ENCODE peak calls at places on chromosomes 5 and 9, in eight cellular contexts. One of them, this sample, is unnamed.
A peak's percentile ranks its signal among the peaks of the same experiment; 100 is the strongest.

GRCh38 chr9:128689820-128690683 is 1.0 kb downstream of the SET start:
- DNase-seq in GM12878: no peak
- DNase-seq in testis: peak; percentile 58
- DNase-seq in upper lobe of right lung: no peak
- DNase-seq in HCT116: no peak
- DNase-seq in mammary epithelial cell: peak; percentile 45
- DNase-seq in aorta: peak; percentile 82
- DNase-seq in astrocyte: no peak
- DNase-seq in this sample: peak; percentile 57

GRCh38 chr9:74503219-74503618 is 6.1 kb downstream of the RORB start:
- DNase-seq in GM12878: no peak
- DNase-seq in testis: no peak
- DNase-seq in upper lobe of right lung: no peak
- DNase-seq in HCT116: no peak
- DNase-seq in mammary epithelial cell: no peak
- DNase-seq in aorta: no peak
- DNase-seq in astrocyte: peak; percentile 10
- DNase-seq in this sample: peak; percentile 2

GRCh38 chr5:132012385-132013005 is 1.0 kb upstream of the ACSL6 start:
- DNase-seq in GM12878: no peak
- DNase-seq in testis: peak; percentile 73
- DNase-seq in upper lobe of right lung: peak; percentile 73
- DNase-seq in HCT116: no peak
- DNase-seq in mammary epithelial cell: peak; percentile 39
- DNase-seq in aorta: peak; percentile 87
- DNase-seq in astrocyte: peak; percentile 48
- DNase-seq in this sample: peak; percentile 87

GRCh38 chr5:150570333-150570732 is 62.4 kb downstream of the NDST1 start:
- DNase-seq in GM12878: no peak
- DNase-seq in testis: no peak
- DNase-seq in upper lobe of right lung: no peak
- DNase-seq in HCT116: no peak
- DNase-seq in mammary epithelial cell: no peak
- DNase-seq in aorta: no peak
- DNase-seq in astrocyte: no peak
- DNase-seq in this sample: no peak

GRCh38 chr9:31908891-31909480 is 475.5 kb upstream of the ACO1 start:
- DNase-seq in GM12878: no peak
- DNase-seq in testis: no peak
- DNase-seq in upper lobe of right lung: no peak
- DNase-seq in HCT116: no peak
- DNase-seq in mammary epithelial cell: peak; percentile 31
- DNase-seq in aorta: no peak
- DNase-seq in astrocyte: no peak
- DNase-seq in this sample: no peak

GRCh38 chr5:22988937-22989336 is 135.8 kb upstream of the CDH12 start:
- DNase-seq in GM12878: no peak
- DNase-seq in testis: no peak
- DNase-seq in upper lobe of right lung: no peak
- DNase-seq in HCT116: no peak
- DNase-seq in mammary epithelial cell: no peak
- DNase-seq in aorta: no peak
- DNase-seq in astrocyte: no peak
- DNase-seq in this sample: no peak

GRCh38 chr9:111891910-111892499 is 4.6 kb upstream of the UGCG start:
- DNase-seq in GM12878: no peak
- DNase-seq in testis: no peak
- DNase-seq in upper lobe of right lung: no peak
- DNase-seq in HCT116: peak; percentile 59
- DNase-seq in mammary epithelial cell: peak; percentile 46
- DNase-seq in aorta: no peak
- DNase-seq in astrocyte: no peak
- DNase-seq in this sample: no peak

GRCh38 chr9:78865757-78866156 is 568.8 kb downstream of the PSAT1 start:
- DNase-seq in GM12878: no peak
- DNase-seq in testis: no peak
- DNase-seq in upper lobe of right lung: no peak
- DNase-seq in HCT116: no peak
- DNase-seq in mammary epithelial cell: no peak
- DNase-seq in aorta: no peak
- DNase-seq in astrocyte: no peak
- DNase-seq in this sample: no peak

GRCh38 chr9:4573634-4574391 is 83.5 kb downstream of the SLC1A1 start:
- DNase-seq in GM12878: no peak
- DNase-seq in testis: no peak
- DNase-seq in upper lobe of right lung: no peak
- DNase-seq in HCT116: no peak
- DNase-seq in mammary epithelial cell: no peak
- DNase-seq in aorta: no peak
- DNase-seq in astrocyte: no peak
- DNase-seq in this sample: no peak

GRCh38 chr5:169344629-169345028 is 43.7 kb upstream of the SLIT3 start:
- DNase-seq in GM12878: no peak
- DNase-seq in testis: no peak
- DNase-seq in upper lobe of right lung: no peak
- DNase-seq in HCT116: no peak
- DNase-seq in mammary epithelial cell: no peak
- DNase-seq in aorta: no peak
- DNase-seq in astrocyte: peak; percentile 29
- DNase-seq in this sample: no peak

GRCh38 chr5:148094336-148094735 is 30.6 kb downstream of the SPINK5 start:
- DNase-seq in GM12878: no peak
- DNase-seq in testis: no peak
- DNase-seq in upper lobe of right lung: no peak
- DNase-seq in HCT116: no peak
- DNase-seq in mammary epithelial cell: no peak
- DNase-seq in aorta: no peak
- DNase-seq in astrocyte: no peak
- DNase-seq in this sample: no peak

GRCh38 chr5:111472579-111472978 is 39.8 kb downstream of the STARD4 start:
- DNase-seq in GM12878: no peak
- DNase-seq in testis: no peak
- DNase-seq in upper lobe of right lung: no peak
- DNase-seq in HCT116: no peak
- DNase-seq in mammary epithelial cell: no peak
- DNase-seq in aorta: no peak
- DNase-seq in astrocyte: no peak
- DNase-seq in this sample: no peak

GRCh38 chr5:142403583-142403982 is 78.8 kb upstream of the SPRY4 start:
- DNase-seq in GM12878: no peak
- DNase-seq in testis: no peak
- DNase-seq in upper lobe of right lung: no peak
- DNase-seq in HCT116: peak; percentile 19
- DNase-seq in mammary epithelial cell: peak; percentile 42
- DNase-seq in aorta: no peak
- DNase-seq in astrocyte: no peak
- DNase-seq in this sample: no peak

GRCh38 chr5:65779643-65780042 is 57.6 kb downstream of the NLN start:
- DNase-seq in GM12878: no peak
- DNase-seq in testis: no peak
- DNase-seq in upper lobe of right lung: no peak
- DNase-seq in HCT116: no peak
- DNase-seq in mammary epithelial cell: no peak
- DNase-seq in aorta: no peak
- DNase-seq in astrocyte: no peak
- DNase-seq in this sample: no peak

GRCh38 chr5:95615164-95615467 is 4.8 kb upstream of the GPR150 start:
- DNase-seq in GM12878: peak; percentile 49
- DNase-seq in testis: no peak
- DNase-seq in upper lobe of right lung: no peak
- DNase-seq in HCT116: no peak
- DNase-seq in mammary epithelial cell: peak; percentile 32
- DNase-seq in aorta: no peak
- DNase-seq in astrocyte: no peak
- DNase-seq in this sample: peak; percentile 20

GRCh38 chr5:135322744-135323143 is 76.3 kb downstream of the MACROH2A1 start:
- DNase-seq in GM12878: no peak
- DNase-seq in testis: no peak
- DNase-seq in upper lobe of right lung: no peak
- DNase-seq in HCT116: no peak
- DNase-seq in mammary epithelial cell: no peak
- DNase-seq in aorta: no peak
- DNase-seq in astrocyte: no peak
- DNase-seq in this sample: no peak

GRCh38 chr5:173764321-173765029 is 123.7 kb upstream of the CPEB4 start:
- DNase-seq in GM12878: no peak
- DNase-seq in testis: peak; percentile 50
- DNase-seq in upper lobe of right lung: peak; percentile 87
- DNase-seq in HCT116: peak; percentile 94
- DNase-seq in mammary epithelial cell: peak; percentile 92
- DNase-seq in aorta: peak; percentile 92
- DNase-seq in astrocyte: peak; percentile 93
- DNase-seq in this sample: peak; percentile 34

GRCh38 chr5:32709789-32710334 is 1.3 kb upstream of the NPR3 start:
- DNase-seq in GM12878: no peak
- DNase-seq in testis: peak; percentile 88
- DNase-seq in upper lobe of right lung: peak; percentile 80
- DNase-seq in HCT116: peak; percentile 53
- DNase-seq in mammary epithelial cell: peak; percentile 62
- DNase-seq in aorta: peak; percentile 92
- DNase-seq in astrocyte: peak; percentile 68
- DNase-seq in this sample: peak; percentile 75

GRCh38 chr9:135148386-135148785 is 60.9 kb downstream of the OLFM1 start:
- DNase-seq in GM12878: no peak
- DNase-seq in testis: no peak
- DNase-seq in upper lobe of right lung: no peak
- DNase-seq in HCT116: no peak
- DNase-seq in mammary epithelial cell: no peak
- DNase-seq in aorta: no peak
- DNase-seq in astrocyte: no peak
- DNase-seq in this sample: no peak

GRCh38 chr5:146644811-146645210 is 128.8 kb upstream of the GPR151 start:
- DNase-seq in GM12878: no peak
- DNase-seq in testis: no peak
- DNase-seq in upper lobe of right lung: no peak
- DNase-seq in HCT116: no peak
- DNase-seq in mammary epithelial cell: no peak
- DNase-seq in aorta: no peak
- DNase-seq in astrocyte: no peak
- DNase-seq in this sample: no peak

GRCh38 chr9:121844090-121844489 is 192.7 kb downstream of the DAB2IP start:
- DNase-seq in GM12878: no peak
- DNase-seq in testis: no peak
- DNase-seq in upper lobe of right lung: no peak
- DNase-seq in HCT116: no peak
- DNase-seq in mammary epithelial cell: no peak
- DNase-seq in aorta: no peak
- DNase-seq in astrocyte: no peak
- DNase-seq in this sample: no peak

GRCh38 chr5:9282211-9282610 is 263.7 kb downstream of the SEMA5A start:
- DNase-seq in GM12878: no peak
- DNase-seq in testis: no peak
- DNase-seq in upper lobe of right lung: no peak
- DNase-seq in HCT116: no peak
- DNase-seq in mammary epithelial cell: no peak
- DNase-seq in aorta: no peak
- DNase-seq in astrocyte: no peak
- DNase-seq in this sample: no peak

GRCh38 chr5:35117960-35118359 is 70.2 kb upstream of the AGXT2 start:
- DNase-seq in GM12878: no peak
- DNase-seq in testis: no peak
- DNase-seq in upper lobe of right lung: no peak
- DNase-seq in HCT116: no peak
- DNase-seq in mammary epithelial cell: peak; percentile 17
- DNase-seq in aorta: no peak
- DNase-seq in astrocyte: peak; percentile 67
- DNase-seq in this sample: no peak

GRCh38 chr5:111135946-111136345 is 43.8 kb downstream of the WDR36 start:
- DNase-seq in GM12878: no peak
- DNase-seq in testis: no peak
- DNase-seq in upper lobe of right lung: no peak
- DNase-seq in HCT116: no peak
- DNase-seq in mammary epithelial cell: peak; percentile 83
- DNase-seq in aorta: no peak
- DNase-seq in astrocyte: peak; percentile 44
- DNase-seq in this sample: no peak

GRCh38 chr5:150609843-150610584 is 30.4 kb upstream of the SYNPO start:
- DNase-seq in GM12878: no peak
- DNase-seq in testis: no peak
- DNase-seq in upper lobe of right lung: no peak
- DNase-seq in HCT116: no peak
- DNase-seq in mammary epithelial cell: no peak
- DNase-seq in aorta: peak; percentile 90
- DNase-seq in astrocyte: no peak
- DNase-seq in this sample: peak; percentile 64

DNA sequence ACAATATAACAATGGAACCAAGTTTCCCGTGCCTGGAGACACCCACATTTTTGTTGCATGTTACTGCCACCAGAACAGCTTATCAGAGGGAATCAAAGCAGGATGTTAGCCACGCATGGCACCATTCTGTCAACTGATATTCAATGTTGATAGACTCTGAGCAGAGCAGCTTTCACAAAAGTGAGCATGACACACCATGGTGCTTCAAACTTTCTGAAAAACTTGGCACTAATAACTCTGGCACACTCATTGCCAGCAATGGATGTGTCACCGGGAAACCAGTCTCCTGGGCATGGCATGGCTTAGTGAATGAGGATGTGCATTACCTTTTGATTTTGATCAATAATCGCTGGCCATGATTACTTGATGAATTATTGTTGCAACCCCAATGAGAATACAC is 19.7 kb downstream of the NIPSNAP3B start:
- DNase-seq in GM12878: no peak
- DNase-seq in testis: no peak
- DNase-seq in upper lobe of right lung: no peak
- DNase-seq in HCT116: no peak
- DNase-seq in mammary epithelial cell: no peak
- DNase-seq in aorta: no peak
- DNase-seq in astrocyte: no peak
- DNase-seq in this sample: no peak
- H3K4me3 ChIP-seq in GM12878: no peak overlapping the region
- H3K4me3 ChIP-seq in testis: no peak overlapping the region
- H3K4me3 ChIP-seq in upper lobe of right lung: no peak overlapping the region
- H3K4me3 ChIP-seq in HCT116: no peak overlapping the region
- H3K4me3 ChIP-seq in mammary epithelial cell: no peak overlapping the region
- H3K4me3 ChIP-seq in aorta: no peak overlapping the region
- H3K4me3 ChIP-seq in astrocyte: no peak overlapping the region
- H3K4me3 ChIP-seq in this sample: no peak overlapping the region

GRCh38 chr5:2330325-2330724 is 421.2 kb downstream of the IRX2 start:
- DNase-seq in GM12878: no peak
- DNase-seq in testis: no peak
- DNase-seq in upper lobe of right lung: no peak
- DNase-seq in HCT116: no peak
- DNase-seq in mammary epithelial cell: no peak
- DNase-seq in aorta: no peak
- DNase-seq in astrocyte: no peak
- DNase-seq in this sample: no peak
- H3K9me3 ChIP-seq in GM12878: no peaks in the 10 kb centered on the region
- H3K9me3 ChIP-seq in testis: no peaks in the 10 kb centered on the region
- H3K9me3 ChIP-seq in upper lobe of right lung: no peaks in the 10 kb centered on the region
- H3K9me3 ChIP-seq in HCT116: no peaks in the 10 kb centered on the region
- H3K9me3 ChIP-seq in mammary epithelial cell: peaks cover 33% of the 10 kb centered on the region
- H3K9me3 ChIP-seq in aorta: peaks cover 2% of the 10 kb centered on the region
- H3K9me3 ChIP-seq in astrocyte: peaks cover 9% of the 10 kb centered on the region
- H3K9me3 ChIP-seq in this sample: no peaks in the 10 kb centered on the region

GRCh38 chr9:19233344-19233743 is 2.9 kb downstream of the DENND4C start:
- DNase-seq in GM12878: no peak
- DNase-seq in testis: no peak
- DNase-seq in upper lobe of right lung: no peak
- DNase-seq in HCT116: no peak
- DNase-seq in mammary epithelial cell: no peak
- DNase-seq in aorta: no peak
- DNase-seq in astrocyte: no peak
- DNase-seq in this sample: no peak
- H3K4me3 ChIP-seq in GM12878: peak overlapping the region; percentile 79
- H3K4me3 ChIP-seq in testis: no peak overlapping the region
- H3K4me3 ChIP-seq in upper lobe of right lung: peak overlapping the region; percentile 94
- H3K4me3 ChIP-seq in HCT116: no peak overlapping the region
- H3K4me3 ChIP-seq in mammary epithelial cell: peak overlapping the region; percentile 74
- H3K4me3 ChIP-seq in aorta: no peak overlapping the region
- H3K4me3 ChIP-seq in astrocyte: no peak overlapping the region
- H3K4me3 ChIP-seq in this sample: peak overlapping the region; percentile 75

GRCh38 chr5:25669645-25670401 is 1025.0 kb upstream of the CDH10 start:
- DNase-seq in GM12878: no peak
- DNase-seq in testis: no peak
- DNase-seq in upper lobe of right lung: no peak
- DNase-seq in HCT116: no peak
- DNase-seq in mammary epithelial cell: no peak
- DNase-seq in aorta: no peak
- DNase-seq in astrocyte: no peak
- DNase-seq in this sample: no peak
- H3K9me3 ChIP-seq in GM12878: no peaks in the 10 kb centered on the region
- H3K9me3 ChIP-seq in testis: no peaks in the 10 kb centered on the region
- H3K9me3 ChIP-seq in upper lobe of right lung: no peaks in the 10 kb centered on the region
- H3K9me3 ChIP-seq in HCT116: peaks cover 29% of the 10 kb centered on the region
- H3K9me3 ChIP-seq in mammary epithelial cell: peaks cover 8% of the 10 kb centered on the region
- H3K9me3 ChIP-seq in aorta: peaks cover 4% of the 10 kb centered on the region
- H3K9me3 ChIP-seq in astrocyte: peaks cover 5% of the 10 kb centered on the region
- H3K9me3 ChIP-seq in this sample: no peaks in the 10 kb centered on the region

This sample was measured in cardiac muscle cell.